ENCODE peak calls at places on chromosome 2, in four cellular contexts. J, M, E and V are unnamed samples.

GRCh38 chr2:215862211-215862610 is 151.1 kb downstream of the MREG start:
- DNase-seq in M (no peak), J (no peak), E (no peak), V (no peak)

GRCh38 chr2:188786368-188786781 is 187.8 kb upstream of the COL3A1 start:
- DNase-seq in J (no peak), E (no peak), M (peak), V (no peak)

GRCh38 chr2:88350641-88351601 is 101.6 kb downstream of the FOXI3 start:
- DNase-seq in J (no peak), M (peak), E (no peak), V (no peak)

GRCh38 chr2:96638144-96639121 is at the start of gene KANSL3:
- DNase-seq in E (peak), J (peak), M (peak), V (peak)

GRCh38 chr2:71454221-71455010 is 1.1 kb downstream of the DYSF start:
- DNase-seq in M (no peak), J (no peak), E (no peak), V (no peak)

GRCh38 chr2:61853086-61853847 is 593 bp downstream of the FAM161A start:
- DNase-seq in E (no peak), J (no peak), M (no peak), V (no peak)

GRCh38 chr2:215619022-215619958 is 183.4 kb upstream of the FN1 start:
- DNase-seq in M (no peak), E (no peak), J (no peak), V (peak)

GRCh38 chr2:126915903-126916302 is 17.2 kb downstream of the TEX51 start:
- DNase-seq in M (no peak), J (no peak), E (no peak), V (no peak)

GRCh38 chr2:214019229-214019972 is 391.5 kb upstream of the VWC2L start:
- DNase-seq in M (peak), E (peak), J (peak), V (peak)

GRCh38 chr2:105110295-105110829 is 72.5 kb downstream of the MRPS9 start:
- DNase-seq in E (no peak), J (no peak), M (no peak), V (no peak)

GRCh38 chr2:201891676-201892075 is 85.3 kb downstream of the CDK15 start:
- DNase-seq in M (no peak), J (no peak), E (no peak), V (no peak)

GRCh38 chr2:102803041-102803896 is 41.4 kb downstream of the TMEM182 start:
- DNase-seq in J (no peak), E (no peak), M (no peak), V (no peak)